ENCODE peak calls at places on chromosomes 13 and 19, in eight cellular contexts. D is breast epithelium, T is GM12892, P is suprapubic skin, K is right lobe of liver, S is heart left ventricle, Q is Peyer's patch, M is uterus. J is an unnamed sample.

GRCh38 chr19:23482829-23483228 is 87.6 kb upstream of the ZNF91 start:
- DNase-seq in Q (no peak), K (no peak), P (no peak), M (no peak), S (no peak), T (no peak), D (no peak), J (no peak)

GRCh38 chr13:33349996-33350826 is 64.7 kb upstream of the STARD13 start:
- DNase-seq in Q (peak; percentile 54), T (no peak), K (peak; percentile 40), M (peak; percentile 70), P (no peak), D (no peak), S (peak; percentile 71), J (peak; percentile 47)

GRCh38 chr19:33825556-33825955 is 28.9 kb downstream of the KCTD15 start:
- DNase-seq in T (no peak), S (peak; percentile 3), K (no peak), D (no peak), P (no peak), M (no peak), Q (peak; percentile 6), J (no peak)

GRCh38 chr19:40217921-40218890 is at the start of gene TTC9B:
- DNase-seq in M (no peak), T (no peak), Q (no peak), P (no peak), K (no peak), S (no peak), D (no peak), J (no peak)

GRCh38 chr19:13865578-13866462 is 11.1 kb upstream of the NANOS3 start:
- DNase-seq in D (no peak), P (no peak), Q (no peak), K (no peak), M (no peak), T (no peak), S (no peak), J (no peak)

GRCh38 chr19:12796146-12797071 is 5.1 kb downstream of the JUNB start:
- DNase-seq in T (no peak), Q (peak; percentile 87), M (peak; percentile 75), K (peak; percentile 77), P (no peak), D (peak; percentile 61), S (peak; percentile 78), J (peak; percentile 66)

GRCh38 chr13:111904166-111904565 is 162.8 kb upstream of the SOX1 start:
- DNase-seq in Q (no peak), M (no peak), P (peak; percentile 65), K (no peak), T (no peak), D (no peak), S (peak; percentile 3), J (no peak)

GRCh38 chr19:49983645-49984229 is 22.8 kb upstream of the SIGLEC11 start:
- DNase-seq in S (peak; percentile 53), D (peak; percentile 24), P (peak; percentile 84), K (peak; percentile 66), Q (peak; percentile 85), T (peak; percentile 61), M (peak; percentile 48), J (no peak)

GRCh38 chr19:2983351-2984195 is 6.2 kb downstream of the TLE6 start:
- DNase-seq in Q (peak; percentile 52), K (peak; percentile 36), T (no peak), S (peak; percentile 76), M (peak; percentile 81), P (no peak), D (peak; percentile 86), J (peak; percentile 24)

GRCh38 chr13:44618326-44618725 is 42.2 kb upstream of the TSC22D1 start:
- DNase-seq in D (no peak), P (no peak), K (no peak), S (no peak), T (no peak), Q (no peak), M (no peak), J (no peak)

GRCh38 chr13:44619651-44620050 is 43.5 kb upstream of the TSC22D1 start:
- DNase-seq in D (no peak), T (no peak), S (no peak), P (no peak), Q (no peak), M (no peak), K (no peak), J (no peak)

GRCh38 chr13:44622259-44622658 is 46.1 kb upstream of the TSC22D1 start:
- DNase-seq in Q (no peak), T (no peak), K (no peak), M (no peak), S (no peak), D (no peak), P (no peak), J (no peak)

GRCh38 chr13:44617648-44618047 is 41.5 kb upstream of the TSC22D1 start:
- DNase-seq in S (no peak), P (no peak), K (no peak), T (no peak), D (no peak), M (no peak), Q (no peak), J (no peak)

DNA sequence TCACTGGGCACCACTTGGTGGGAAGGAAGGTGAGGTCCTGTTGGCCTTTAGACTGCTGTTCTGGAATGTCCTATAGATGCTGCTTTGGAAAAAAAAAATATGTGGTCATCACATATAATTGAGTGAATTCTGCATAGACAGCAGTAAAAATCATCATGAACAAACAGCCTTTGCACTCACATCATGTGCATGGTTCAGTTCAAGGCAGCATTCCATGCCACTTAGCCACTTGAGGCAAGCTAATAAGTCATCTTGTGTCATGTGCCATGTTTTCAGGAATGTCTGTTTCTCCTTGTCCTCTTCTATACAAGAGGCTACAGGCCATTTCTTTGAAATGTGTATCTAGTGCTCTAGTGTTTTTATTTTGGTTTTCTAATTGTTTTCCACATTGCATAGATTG is 43.9 kb upstream of the TSC22D1 start:
- DNase-seq in D (no peak), S (no peak), K (no peak), T (no peak), P (no peak), Q (no peak), M (no peak), J (no peak)
- TF ChIP-seq POLR2A in D (no peak), S (no peak), K (no peak), T (no peak), P (no peak), Q (no peak), M (no peak), J (no peak)

GRCh38 chr19:55624109-55625003 is at the start of gene ZNF784:
- DNase-seq in Q (peak; percentile 96), T (peak; percentile 87), D (peak; percentile 90), K (peak; percentile 94), P (peak; percentile 96), M (peak; percentile 93), S (peak; percentile 94), J (peak; percentile 89)
- TF ChIP-seq POLR2A in Q (peak; percentile 40), T (peak; percentile 86), D (peak; percentile 66), K (peak; percentile 47), P (no peak), M (peak; percentile 69), S (no peak), J (peak; percentile 38)

DNA sequence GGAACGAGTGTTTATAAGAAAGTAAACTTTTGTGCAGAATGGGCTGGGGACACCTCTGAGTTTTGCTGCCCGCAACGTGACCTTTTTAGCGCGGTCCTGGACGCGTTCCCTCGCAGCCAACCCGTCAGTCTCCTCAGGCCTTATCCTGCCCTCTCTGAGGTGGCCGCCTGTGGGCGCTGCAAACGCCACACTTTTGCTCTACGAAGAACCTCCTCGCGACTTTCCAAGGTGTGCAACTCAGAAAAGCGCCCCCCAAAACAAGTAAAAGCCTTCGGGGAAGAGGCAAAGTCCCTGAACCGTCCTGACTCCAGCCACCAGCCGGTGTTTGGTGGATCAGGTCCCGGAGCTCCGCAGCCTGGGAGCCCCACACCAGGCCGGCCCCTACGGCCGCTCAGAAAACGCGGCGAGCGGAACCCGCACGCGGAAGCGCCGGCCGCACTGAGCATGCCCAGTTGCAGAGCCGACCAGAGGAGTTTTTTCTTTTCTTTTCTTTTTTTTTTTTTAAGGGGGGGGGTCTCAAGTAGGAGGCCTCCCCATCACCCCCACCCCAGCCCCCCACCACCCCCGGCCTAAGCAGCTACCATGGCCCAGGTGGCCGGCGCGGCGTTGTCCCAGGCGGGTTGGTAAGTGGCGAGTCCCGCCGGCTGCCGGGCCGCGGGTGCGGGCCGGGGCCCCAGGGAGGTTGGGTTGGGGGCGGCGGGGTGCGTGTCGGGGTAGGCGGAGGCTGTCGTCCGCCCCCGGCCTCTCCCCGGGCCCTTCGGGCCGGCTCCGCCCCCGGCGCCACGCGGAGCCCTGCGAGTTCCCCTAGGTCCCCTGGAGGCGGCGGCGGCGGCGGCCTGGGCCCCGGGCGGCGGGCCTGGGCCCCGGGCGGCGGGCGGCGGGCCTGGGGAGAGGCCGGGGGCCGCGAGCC is at the start of gene TDRD3:
- DNase-seq in Q (peak; percentile 92), D (peak; percentile 59), T (peak; percentile 50), P (peak; percentile 86), K (peak; percentile 85), S (peak; percentile 87), M (peak; percentile 76), J (peak; percentile 85)
- TF ChIP-seq POLR2A in Q (peak; percentile 76), D (no peak), T (peak; percentile 65), P (no peak), K (peak; percentile 46), S (no peak), M (peak; percentile 31), J (peak; percentile 72)

GRCh38 chr19:19064811-19065745 is 1.3 kb downstream of the SLC25A42 start:
- DNase-seq in Q (peak; percentile 57), D (no peak), T (no peak), S (no peak), K (peak; percentile 51), M (no peak), P (no peak), J (no peak)

GRCh38 chr19:19063183-19064097 is at the start of gene SLC25A42:
- DNase-seq in D (peak; percentile 97), T (peak; percentile 100), K (peak; percentile 99), P (peak; percentile 99), S (peak; percentile 100), Q (peak; percentile 100), M (peak; percentile 100), J (peak; percentile 99)

GRCh38 chr19:19061491-19061890 is 2.3 kb upstream of the SLC25A42 start:
- DNase-seq in M (no peak), P (no peak), Q (no peak), D (no peak), S (peak; percentile 58), T (no peak), K (peak; percentile 41), J (peak; percentile 48)

GRCh38 chr19:19062454-19063182 is 1.2 kb upstream of the SLC25A42 start:
- DNase-seq in D (no peak), M (no peak), K (no peak), P (no peak), Q (no peak), S (no peak), T (no peak), J (peak; percentile 78)

GRCh38 chr19:19064098-19064722 is 416 bp downstream of the SLC25A42 start:
- DNase-seq in D (peak; percentile 25), M (no peak), P (peak; percentile 83), Q (no peak), K (no peak), S (no peak), T (no peak), J (no peak)
- TF ChIP-seq POLR2A in D (no peak), M (no peak), P (no peak), Q (peak; percentile 36), K (no peak), S (no peak), T (no peak), J (no peak)

DNA sequence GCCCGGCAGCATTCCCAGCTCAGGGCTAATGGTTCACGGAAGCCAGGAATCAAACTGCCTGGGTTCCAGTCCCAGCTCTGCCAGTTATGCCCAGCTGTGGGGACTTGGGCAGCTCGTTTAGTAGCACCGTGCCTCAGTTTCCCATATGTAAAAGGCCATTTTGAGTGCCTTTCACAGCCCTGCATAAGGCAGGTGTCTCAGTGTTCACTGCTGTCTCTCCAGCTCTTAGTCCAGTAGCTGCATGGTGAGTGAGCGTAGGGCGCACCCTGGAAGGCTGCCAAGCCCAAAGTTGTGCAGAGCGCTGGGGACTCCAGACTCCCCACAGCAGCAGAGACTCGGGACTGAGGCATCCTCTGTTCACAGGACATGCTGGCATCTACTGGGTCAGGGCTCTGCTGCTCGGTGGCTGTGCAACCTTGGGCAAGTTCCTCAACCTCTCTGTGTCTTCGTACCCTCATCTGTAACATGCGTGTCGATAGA is 5.5 kb downstream of the RPL28 start:
- DNase-seq in M (no peak), T (no peak), K (no peak), S (no peak), D (no peak), P (no peak), Q (no peak), J (no peak)
- TF ChIP-seq POLR2A in M (no peak), T (peak; percentile 24), K (no peak), S (no peak), D (no peak), P (no peak), Q (no peak), J (no peak)

J was measured in gastrocnemius medialis.